ENCODE peak calls at places on chromosomes 13 and 19, in ten cellular contexts. Q is stimulated activated CD4-positive, alpha-beta T cell treated with anti-CD3 and anti-CD28 coated beads, Interleukin-2, amount 100 ng/mL, for 48 hours; R is NCI-H748 treated with DMSO at 0.1 percent for 48 hours; K is activated CD4-positive, alpha-beta T cell treated with anti-CD3 and anti-CD28 coated beads for 1 hour; D is naive B cell; Y is T-helper 2 cell; M is astrocyte of the hippocampus; H is AG09319; V is GM13976; O is body of pancreas. Z is an unnamed sample.

GRCh38 chr13:52053460-52053859 is 29.0 kb downstream of the UTP14C start:
- DNase-seq in Q (no peak), R (no peak), K (no peak), D (no peak), Y (no peak), M (no peak), H (no peak), V (no peak), O (no peak), Z (no peak)

GRCh38 chr19:11747277-11747676 is 8.5 kb upstream of the ZNF823 start:
- DNase-seq in Q (no peak), R (no peak), K (no peak), D (no peak), Y (no peak), M (no peak), H (no peak), V (no peak), O (no peak), Z (no peak)

GRCh38 chr13:98721825-98722510 is 30.5 kb downstream of the SLC15A1 start:
- DNase-seq in Q (no peak), R (no peak), K (no peak), D (no peak), Y (no peak), M (no peak), H (no peak), V (no peak), O (no peak), Z (no peak)

GRCh38 chr19:46181386-46181774 is 33.3 kb downstream of the IGFL2 start:
- DNase-seq in Q (no peak), R (no peak), K (no peak), D (no peak), Y (no peak), M (no peak), H (no peak), V (no peak), O (no peak), Z (no peak)

GRCh38 chr19:27758626-27759505 is 1454.1 kb downstream of the UQCRFS1 start:
- DNase-seq in Q (no peak), R (no peak), K (no peak), D (no peak), Y (no peak), M (no peak), H (no peak), V (no peak), O (no peak), Z (no peak)

GRCh38 chr19:16389848-16390247 is 65.2 kb downstream of the KLF2 start:
- DNase-seq in Q (no peak), R (no peak), K (no peak), D (no peak), Y (no peak), M (no peak), H (no peak), V (no peak), O (no peak), Z (no peak)

GRCh38 chr19:19546751-19547162 is 8.7 kb downstream of the CILP2 start:
- DNase-seq in Q (no peak), R (no peak), K (no peak), D (no peak), Y (no peak), M (no peak), H (no peak), V (no peak), O (no peak), Z (no peak)

GRCh38 chr13:102380012-102380411 is 21.8 kb downstream of the FGF14 start:
- DNase-seq in Q (no peak), R (no peak), K (no peak), D (no peak), Y (no peak), M (no peak), H (no peak), V (no peak), O (no peak), Z (no peak)